ENCODE peak calls at places on chromosomes 5 and 9, in seven cellular contexts. W, Z, N, V, B, U and I are unnamed samples.
A peak's percentile ranks its signal among the peaks of the same experiment; 100 is the strongest.

GRCh38 chr5:169580964-169581363 is 2.6 kb upstream of the SPDL1 start:
- DNase-seq in W (no peak), Z (peak; percentile 85), N (no peak), V (no peak), B (no peak), U (no peak), I (no peak)

GRCh38 chr5:107951322-107951721 is 280.6 kb upstream of the EFNA5 start:
- DNase-seq in W (no peak), Z (no peak), N (no peak), V (no peak), B (no peak), U (no peak), I (no peak)

GRCh38 chr5:180632768-180633167 is 16.6 kb downstream of the FLT4 start:
- DNase-seq in W (no peak), Z (no peak), N (no peak), V (no peak), B (no peak), U (no peak), I (no peak)

GRCh38 chr5:52947851-52948250 is 41.3 kb upstream of the ITGA2 start:
- DNase-seq in W (no peak), Z (no peak), N (no peak), V (no peak), B (no peak), U (no peak), I (peak; percentile 44)

GRCh38 chr5:145762833-145763232 is 72.3 kb downstream of the PRELID2 start:
- DNase-seq in W (no peak), Z (no peak), N (no peak), V (no peak), B (no peak), U (no peak), I (no peak)

GRCh38 chr9:38087934-38088925 is 19.2 kb upstream of the SHB start:
- DNase-seq in W (peak; percentile 55), Z (peak; percentile 32), N (peak; percentile 85), V (no peak), B (no peak), U (peak; percentile 49), I (peak; percentile 79)

GRCh38 chr9:70392189-70392588 is 22.3 kb downstream of the KLF9 start:
- DNase-seq in W (no peak), Z (peak; percentile 21), N (no peak), V (no peak), B (no peak), U (no peak), I (peak; percentile 48)

GRCh38 chr5:30385754-30386153 is 807.7 kb upstream of the CDH6 start:
- DNase-seq in W (no peak), Z (no peak), N (no peak), V (no peak), B (no peak), U (no peak), I (no peak)

GRCh38 chr9:13690595-13690994 is 411.1 kb upstream of the MPDZ start:
- DNase-seq in W (no peak), Z (peak; percentile 73), N (no peak), V (no peak), B (no peak), U (no peak), I (no peak)

GRCh38 chr5:174903333-174903732 is 179.0 kb downstream of the MSX2 start:
- DNase-seq in W (no peak), Z (no peak), N (peak; percentile 27), V (no peak), B (no peak), U (no peak), I (no peak)

GRCh38 chr5:154194348-154195329 is 4.1 kb downstream of the GALNT10 start:
- DNase-seq in W (no peak), Z (peak; percentile 63), N (no peak), V (no peak), B (no peak), U (no peak), I (no peak)

GRCh38 chr5:132461235-132461634 is 29.3 kb downstream of the IRF1 start:
- DNase-seq in W (no peak), Z (no peak), N (no peak), V (no peak), B (no peak), U (no peak), I (no peak)

GRCh38 chr9:14814229-14814628 is 91.7 kb upstream of the CER1 start:
- DNase-seq in W (no peak), Z (no peak), N (no peak), V (no peak), B (no peak), U (no peak), I (no peak)

GRCh38 chr9:16726023-16726422 is 144.4 kb downstream of the BNC2 start:
- DNase-seq in W (no peak), Z (no peak), N (no peak), V (no peak), B (no peak), U (no peak), I (no peak)

GRCh38 chr5:73236541-73237128 is 63.6 kb downstream of the TMEM174 start:
- DNase-seq in W (no peak), Z (peak; percentile 96), N (no peak), V (no peak), B (no peak), U (no peak), I (no peak)

GRCh38 chr9:100442072-100442471 is 15.1 kb downstream of the MSANTD3 start:
- DNase-seq in W (no peak), Z (no peak), N (no peak), V (no peak), B (no peak), U (no peak), I (no peak)

GRCh38 chr5:123874600-123875201 is 362.7 kb downstream of the CSNK1G3 start:
- DNase-seq in W (no peak), Z (no peak), N (no peak), V (no peak), B (no peak), U (no peak), I (no peak)

GRCh38 chr5:1437452-1437851 is 7.8 kb downstream of the SLC6A3 start:
- DNase-seq in W (no peak), Z (peak; percentile 41), N (peak; percentile 24), V (peak; percentile 6), B (no peak), U (no peak), I (peak; percentile 3)